ENCODE peak calls at places on chromosomes 3 and 15, in four cellular contexts. Y is psoas muscle, N is stomach, D is lower lobe of right lung. A is an unnamed sample.

GRCh38 chr3:196284396-196284795 is 3.1 kb downstream of the PCYT1A start:
- DNase-seq in N (no peak), D (no peak), Y (no peak), A (no peak)

GRCh38 chr3:124784686-124785382 is 54.6 kb downstream of the UMPS start:
- DNase-seq in N (no peak), Y (peak), D (no peak), A (no peak)

GRCh38 chr3:59065240-59065639 is 15.4 kb upstream of the CFAP20DC start:
- DNase-seq in Y (no peak), D (no peak), N (no peak), A (no peak)

GRCh38 chr3:197542741-197543454 is 12.9 kb downstream of the BDH1 start:
- DNase-seq in D (peak), Y (peak), N (no peak), A (no peak)

GRCh38 chr3:196174652-196175051 is 36.5 kb downstream of the ZDHHC19 start:
- DNase-seq in Y (peak), N (no peak), D (no peak), A (no peak)

GRCh38 chr3:23915537-23916108 is 1.2 kb downstream of the NKIRAS1 start:
- DNase-seq in N (no peak), Y (no peak), D (no peak), A (no peak)

GRCh38 chr3:47512416-47513124 is 942 bp downstream of the ELP6 start:
- DNase-seq in D (no peak), Y (peak), N (no peak), A (no peak)

GRCh38 chr3:129063841-129064482 is 3.4 kb downstream of the GP9 start:
- DNase-seq in Y (no peak), N (no peak), D (peak), A (no peak)

GRCh38 chr3:196339493-196340254 is 1.5 kb upstream of the TM4SF19 start:
- DNase-seq in D (no peak), N (no peak), Y (no peak), A (no peak)

GRCh38 chr3:169173231-169173630 is 490.3 kb downstream of the MECOM start:
- DNase-seq in Y (no peak), N (no peak), D (no peak), A (no peak)

GRCh38 chr3:12483872-12484197 is 445 bp upstream of the TSEN2 start:
- DNase-seq in Y (no peak), D (peak), N (no peak), A (no peak)

GRCh38 chr3:53166781-53167291 is 5.8 kb downstream of the PRKCD start:
- DNase-seq in N (peak), Y (peak), D (peak), A (no peak)
- H3K4me3 ChIP-seq in N (peak), Y (no peak), D (peak), A (peak)

DNA sequence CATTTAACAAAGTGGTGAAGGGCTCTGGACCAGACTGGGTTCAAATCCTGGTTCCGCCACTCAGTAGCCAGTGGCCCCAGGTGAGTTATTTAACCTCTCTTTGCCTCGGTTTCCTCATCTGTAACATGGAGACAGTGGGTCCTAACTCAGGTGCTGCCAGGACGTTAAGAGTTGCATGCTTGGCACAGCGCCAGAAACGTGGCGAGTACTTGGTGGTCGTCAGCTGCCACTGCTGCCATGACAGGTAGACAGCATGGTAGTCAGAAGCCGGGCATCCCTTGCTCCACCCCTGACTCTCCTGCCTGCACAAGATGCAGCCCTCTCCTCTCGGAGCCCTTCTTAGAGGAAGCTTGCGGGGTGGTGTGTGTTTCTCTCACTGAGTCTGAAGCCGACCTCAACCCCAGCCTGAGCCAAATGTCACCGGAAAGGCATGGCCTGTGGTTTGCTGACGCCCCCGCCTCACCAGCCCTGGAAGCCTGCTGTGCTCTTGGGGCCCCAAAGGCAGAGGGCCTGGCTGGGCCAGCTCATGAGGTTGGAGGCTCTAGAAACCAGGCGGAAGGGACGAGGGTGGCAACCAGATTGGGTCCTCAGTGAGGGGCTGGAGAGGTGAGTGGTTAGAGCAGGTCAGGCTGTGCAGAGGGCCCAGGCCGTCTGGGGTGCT is 160.8 kb upstream of the TLE3 start:
- DNase-seq in Y (no peak), D (peak), N (no peak), A (no peak)
- H3K27ac ChIP-seq in Y (no peak), D (no peak), N (peak), A (no peak)

GRCh38 chr3:9158865-9159630 is 90.4 kb downstream of the SRGAP3 start:
- DNase-seq in D (no peak), Y (no peak), N (no peak), A (no peak)

GRCh38 chr3:9161811-9162210 is 87.6 kb downstream of the SRGAP3 start:
- DNase-seq in N (no peak), Y (no peak), D (no peak), A (no peak)

GRCh38 chr3:9157651-9158383 is 91.6 kb downstream of the SRGAP3 start:
- DNase-seq in N (no peak), Y (no peak), D (no peak), A (no peak)

GRCh38 chr3:9163289-9163688 is 86.2 kb downstream of the SRGAP3 start:
- DNase-seq in Y (no peak), N (no peak), D (no peak), A (no peak)

GRCh38 chr3:9161298-9161697 is 88.1 kb downstream of the SRGAP3 start:
- DNase-seq in Y (no peak), N (no peak), D (no peak), A (no peak)
- TF ChIP-seq CTCF in Y (no peak), N (no peak), D (no peak), A (no peak)

GRCh38 chr15:36885709-36886108 is 214.6 kb downstream of the MEIS2 start:
- DNase-seq in N (no peak), Y (no peak), D (no peak), A (no peak)

GRCh38 chr15:36886135-36887011 is 214.0 kb downstream of the MEIS2 start:
- DNase-seq in N (no peak), D (no peak), Y (no peak), A (no peak)

GRCh38 chr15:36884404-36885335 is 215.7 kb downstream of the MEIS2 start:
- DNase-seq in N (no peak), Y (no peak), D (no peak), A (no peak)

GRCh38 chr15:36882487-36883108 is 217.8 kb downstream of the MEIS2 start:
- DNase-seq in D (no peak), Y (no peak), N (no peak), A (no peak)

GRCh38 chr15:36883705-36884355 is 216.5 kb downstream of the MEIS2 start:
- DNase-seq in N (peak), Y (peak), D (peak), A (peak)
- H3K4me3 ChIP-seq in N (peak), Y (peak), D (peak), A (peak)

GRCh38 chr3:42102569-42102968 is 11.4 kb downstream of the TRAK1 start:
- DNase-seq in N (no peak), D (no peak), Y (no peak), A (no peak)

GRCh38 chr3:42101481-42101880 is 10.3 kb downstream of the TRAK1 start:
- DNase-seq in D (no peak), N (no peak), Y (no peak), A (no peak)

GRCh38 chr3:42099020-42099765 is 8.0 kb downstream of the TRAK1 start:
- DNase-seq in N (no peak), D (no peak), Y (no peak), A (no peak)

GRCh38 chr3:42098171-42098570 is 7.0 kb downstream of the TRAK1 start:
- DNase-seq in N (no peak), Y (no peak), D (no peak), A (no peak)

DNA sequence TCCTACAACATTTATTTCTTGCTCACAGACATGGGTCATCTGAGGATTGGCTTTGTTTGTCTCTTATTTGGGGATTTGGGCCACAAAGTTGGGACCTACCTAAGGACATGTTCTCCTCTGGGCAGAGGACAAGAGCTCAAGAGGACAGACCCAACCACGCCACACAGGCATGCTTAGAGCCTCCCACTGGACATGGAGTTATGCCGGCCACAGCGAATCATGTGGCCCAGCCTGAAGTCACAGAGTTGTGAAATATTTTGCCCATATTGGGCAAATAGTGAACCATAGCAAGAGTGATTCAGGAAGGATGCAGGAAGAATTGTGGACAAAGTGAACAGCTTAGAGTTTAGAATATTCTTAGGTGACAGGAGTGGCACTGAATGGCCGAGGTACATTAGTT is 9.9 kb downstream of the TRAK1 start:
- DNase-seq in Y (peak), D (peak), N (no peak), A (no peak)
- H3K27ac ChIP-seq in Y (peak), D (peak), N (peak), A (peak)

DNA sequence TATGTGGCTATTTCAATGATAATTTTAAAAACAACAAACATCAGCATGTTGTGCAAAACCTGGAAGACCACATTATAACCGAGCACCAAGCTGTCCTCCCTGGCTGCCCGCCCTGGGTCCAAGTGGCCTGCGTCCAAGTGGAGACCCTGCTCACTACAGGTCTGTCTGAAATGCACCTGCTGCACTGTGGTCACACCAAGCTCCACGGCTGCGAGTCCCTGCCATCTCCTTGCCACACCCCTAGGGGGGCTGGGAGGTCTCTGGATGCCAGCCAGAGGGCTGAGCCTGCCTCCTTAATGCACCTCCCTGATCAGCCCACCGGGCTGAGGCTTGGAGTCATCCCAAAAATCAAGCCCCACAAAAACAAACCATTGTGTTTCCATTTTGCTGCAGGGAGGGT is 187.1 kb downstream of the MEGF11 start:
- DNase-seq in N (no peak), D (no peak), Y (no peak), A (no peak)
- TF ChIP-seq CTCF in N (no peak), D (no peak), Y (no peak), A (no peak)

A was measured in coronary artery.